ENCODE peak calls at places on chromosomes 5 and 9, in nine cellular contexts. One of them, this sample, is unnamed.

GRCh38 chr5:13944564-13945195 is at the start of gene DNAH5:
- DNase-seq in lower lobe of right lung: no peak
- DNase-seq in A549: no peak
- DNase-seq in CD8-positive, alpha-beta memory T cell: no peak
- DNase-seq in uterus: no peak
- DNase-seq in cardiac muscle cell: no peak
- DNase-seq in adrenal gland: no peak
- DNase-seq in body of pancreas: no peak
- DNase-seq in heart left ventricle: no peak
- DNase-seq in this sample: no peak

GRCh38 chr5:73376618-73377170 is 71.9 kb downstream of the FOXD1 start:
- DNase-seq in CD8-positive, alpha-beta memory T cell: no peak
- DNase-seq in heart left ventricle: no peak
- DNase-seq in A549: no peak
- DNase-seq in uterus: no peak
- DNase-seq in lower lobe of right lung: no peak
- DNase-seq in cardiac muscle cell: no peak
- DNase-seq in adrenal gland: no peak
- DNase-seq in body of pancreas: no peak
- DNase-seq in this sample: no peak

GRCh38 chr5:134792287-134792686 is 33.7 kb downstream of the DDX46 start:
- DNase-seq in uterus: no peak
- DNase-seq in adrenal gland: no peak
- DNase-seq in heart left ventricle: no peak
- DNase-seq in body of pancreas: no peak
- DNase-seq in lower lobe of right lung: no peak
- DNase-seq in cardiac muscle cell: no peak
- DNase-seq in CD8-positive, alpha-beta memory T cell: no peak
- DNase-seq in A549: no peak
- DNase-seq in this sample: no peak

GRCh38 chr5:138459311-138459710 is 6.0 kb upstream of the EGR1 start:
- DNase-seq in CD8-positive, alpha-beta memory T cell: peak; percentile 80
- DNase-seq in adrenal gland: no peak
- DNase-seq in uterus: no peak
- DNase-seq in cardiac muscle cell: no peak
- DNase-seq in heart left ventricle: peak; percentile 71
- DNase-seq in A549: no peak
- DNase-seq in lower lobe of right lung: peak; percentile 59
- DNase-seq in body of pancreas: no peak
- DNase-seq in this sample: peak; percentile 45

GRCh38 chr9:122252796-122253195 is 11.8 kb downstream of the RBM18 start:
- DNase-seq in A549: no peak
- DNase-seq in CD8-positive, alpha-beta memory T cell: no peak
- DNase-seq in adrenal gland: no peak
- DNase-seq in body of pancreas: no peak
- DNase-seq in lower lobe of right lung: no peak
- DNase-seq in cardiac muscle cell: no peak
- DNase-seq in uterus: no peak
- DNase-seq in heart left ventricle: peak; percentile 59
- DNase-seq in this sample: no peak

GRCh38 chr5:58505502-58505901 is 14.3 kb downstream of the GAPT start:
- DNase-seq in heart left ventricle: no peak
- DNase-seq in uterus: no peak
- DNase-seq in A549: no peak
- DNase-seq in adrenal gland: no peak
- DNase-seq in lower lobe of right lung: no peak
- DNase-seq in cardiac muscle cell: no peak
- DNase-seq in CD8-positive, alpha-beta memory T cell: no peak
- DNase-seq in body of pancreas: no peak
- DNase-seq in this sample: no peak

GRCh38 chr9:137619240-137620090 is 660 bp downstream of the EHMT1 start:
- DNase-seq in lower lobe of right lung: peak; percentile 58
- DNase-seq in A549: peak; percentile 46
- DNase-seq in cardiac muscle cell: peak; percentile 52
- DNase-seq in heart left ventricle: no peak
- DNase-seq in uterus: no peak
- DNase-seq in CD8-positive, alpha-beta memory T cell: peak; percentile 23
- DNase-seq in adrenal gland: peak; percentile 50
- DNase-seq in body of pancreas: peak; percentile 44
- DNase-seq in this sample: peak; percentile 28

GRCh38 chr5:11075010-11075860 is 314.2 kb upstream of the DAP start:
- DNase-seq in cardiac muscle cell: no peak
- DNase-seq in A549: no peak
- DNase-seq in body of pancreas: no peak
- DNase-seq in uterus: no peak
- DNase-seq in CD8-positive, alpha-beta memory T cell: no peak
- DNase-seq in lower lobe of right lung: no peak
- DNase-seq in heart left ventricle: no peak
- DNase-seq in adrenal gland: no peak
- DNase-seq in this sample: no peak

GRCh38 chr5:149358294-149358651 is 427 bp downstream of the PCYOX1L start:
- DNase-seq in uterus: peak; percentile 55
- DNase-seq in A549: no peak
- DNase-seq in lower lobe of right lung: peak; percentile 61
- DNase-seq in heart left ventricle: peak; percentile 48
- DNase-seq in body of pancreas: peak; percentile 51
- DNase-seq in adrenal gland: peak; percentile 56
- DNase-seq in CD8-positive, alpha-beta memory T cell: peak; percentile 29
- DNase-seq in cardiac muscle cell: peak; percentile 33
- DNase-seq in this sample: peak; percentile 36

DNA sequence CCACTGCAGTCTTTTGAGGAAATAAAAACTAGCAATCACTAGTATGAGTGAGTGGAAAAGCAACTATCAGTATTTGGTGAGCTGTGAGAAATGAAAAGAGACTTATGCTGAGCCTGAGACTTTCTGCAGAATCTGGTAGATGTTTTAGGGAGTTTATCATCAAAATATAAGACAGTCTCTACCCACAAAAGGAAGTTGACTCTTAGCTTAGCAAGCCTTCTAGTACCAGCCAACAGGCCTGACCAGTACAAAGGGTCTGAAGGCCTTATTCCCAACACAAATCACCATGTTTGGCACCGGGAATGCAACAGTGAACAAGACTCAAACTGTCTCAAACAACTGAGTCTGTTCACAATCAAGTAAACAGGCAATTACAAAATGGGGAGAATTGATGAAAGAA is 244.4 kb downstream of the CWC27 start:
- DNase-seq in cardiac muscle cell: no peak
- DNase-seq in uterus: no peak
- DNase-seq in heart left ventricle: no peak
- DNase-seq in lower lobe of right lung: no peak
- DNase-seq in adrenal gland: no peak
- DNase-seq in body of pancreas: no peak
- DNase-seq in A549: no peak
- DNase-seq in CD8-positive, alpha-beta memory T cell: no peak
- DNase-seq in this sample: no peak
- H3K4me1 ChIP-seq in cardiac muscle cell: peaks cover 25% of the 10 kb centered on the region
- H3K4me1 ChIP-seq in uterus: peaks cover 16% of the 10 kb centered on the region
- H3K4me1 ChIP-seq in heart left ventricle: no peaks in the 10 kb centered on the region
- H3K4me1 ChIP-seq in lower lobe of right lung: no peaks in the 10 kb centered on the region
- H3K4me1 ChIP-seq in adrenal gland: no peaks in the 10 kb centered on the region
- H3K4me1 ChIP-seq in body of pancreas: no peaks in the 10 kb centered on the region
- H3K4me1 ChIP-seq in A549: no peaks in the 10 kb centered on the region
- H3K4me1 ChIP-seq in CD8-positive, alpha-beta memory T cell: no peaks in the 10 kb centered on the region
- H3K4me1 ChIP-seq in this sample: no peaks in the 10 kb centered on the region

GRCh38 chr5:96434201-96434645 is 1.2 kb upstream of the PCSK1 start:
- DNase-seq in A549: peak; percentile 36
- DNase-seq in CD8-positive, alpha-beta memory T cell: no peak
- DNase-seq in uterus: no peak
- DNase-seq in adrenal gland: peak; percentile 67
- DNase-seq in cardiac muscle cell: peak; percentile 90
- DNase-seq in body of pancreas: peak; percentile 79
- DNase-seq in heart left ventricle: peak; percentile 56
- DNase-seq in lower lobe of right lung: peak; percentile 57
- DNase-seq in this sample: peak; percentile 77

GRCh38 chr5:96431376-96432244 is 1.4 kb downstream of the PCSK1 start:
- DNase-seq in cardiac muscle cell: no peak
- DNase-seq in uterus: no peak
- DNase-seq in lower lobe of right lung: no peak
- DNase-seq in body of pancreas: peak; percentile 23
- DNase-seq in CD8-positive, alpha-beta memory T cell: no peak
- DNase-seq in heart left ventricle: no peak
- DNase-seq in adrenal gland: no peak
- DNase-seq in A549: no peak
- DNase-seq in this sample: no peak

GRCh38 chr5:96427823-96428222 is 5.2 kb downstream of the PCSK1 start:
- DNase-seq in body of pancreas: no peak
- DNase-seq in heart left ventricle: no peak
- DNase-seq in uterus: no peak
- DNase-seq in cardiac muscle cell: peak; percentile 48
- DNase-seq in A549: no peak
- DNase-seq in CD8-positive, alpha-beta memory T cell: no peak
- DNase-seq in lower lobe of right lung: no peak
- DNase-seq in adrenal gland: no peak
- DNase-seq in this sample: no peak

GRCh38 chr5:96433066-96433447 is at the start of gene PCSK1:
- DNase-seq in CD8-positive, alpha-beta memory T cell: no peak
- DNase-seq in body of pancreas: peak; percentile 20
- DNase-seq in uterus: no peak
- DNase-seq in heart left ventricle: no peak
- DNase-seq in cardiac muscle cell: no peak
- DNase-seq in A549: no peak
- DNase-seq in adrenal gland: no peak
- DNase-seq in lower lobe of right lung: no peak
- DNase-seq in this sample: no peak

GRCh38 chr5:96432245-96433065 is 593 bp downstream of the PCSK1 start:
- DNase-seq in cardiac muscle cell: no peak
- DNase-seq in lower lobe of right lung: no peak
- DNase-seq in body of pancreas: peak; percentile 27
- DNase-seq in A549: no peak
- DNase-seq in adrenal gland: no peak
- DNase-seq in heart left ventricle: no peak
- DNase-seq in uterus: no peak
- DNase-seq in CD8-positive, alpha-beta memory T cell: no peak
- DNase-seq in this sample: no peak
- H3K27ac ChIP-seq in cardiac muscle cell: no peak overlapping the region
- H3K27ac ChIP-seq in lower lobe of right lung: no peak overlapping the region
- H3K27ac ChIP-seq in body of pancreas: no peak overlapping the region
- H3K27ac ChIP-seq in A549: no peak overlapping the region
- H3K27ac ChIP-seq in adrenal gland: no peak overlapping the region
- H3K27ac ChIP-seq in heart left ventricle: no peak overlapping the region
- H3K27ac ChIP-seq in uterus: no peak overlapping the region
- H3K27ac ChIP-seq in CD8-positive, alpha-beta memory T cell: no peak overlapping the region
- H3K27ac ChIP-seq in this sample: no peak overlapping the region

GRCh38 chr9:34119713-34120112 is 6.8 kb downstream of the DCAF12 start:
- DNase-seq in cardiac muscle cell: no peak
- DNase-seq in uterus: no peak
- DNase-seq in CD8-positive, alpha-beta memory T cell: no peak
- DNase-seq in lower lobe of right lung: no peak
- DNase-seq in A549: no peak
- DNase-seq in heart left ventricle: no peak
- DNase-seq in adrenal gland: no peak
- DNase-seq in body of pancreas: no peak
- DNase-seq in this sample: no peak

GRCh38 chr9:34124923-34125322 is 1.6 kb downstream of the DCAF12 start:
- DNase-seq in adrenal gland: no peak
- DNase-seq in cardiac muscle cell: no peak
- DNase-seq in uterus: no peak
- DNase-seq in body of pancreas: no peak
- DNase-seq in heart left ventricle: no peak
- DNase-seq in CD8-positive, alpha-beta memory T cell: no peak
- DNase-seq in lower lobe of right lung: no peak
- DNase-seq in A549: no peak
- DNase-seq in this sample: no peak

GRCh38 chr9:34124103-34124502 is 2.4 kb downstream of the DCAF12 start:
- DNase-seq in CD8-positive, alpha-beta memory T cell: no peak
- DNase-seq in lower lobe of right lung: no peak
- DNase-seq in cardiac muscle cell: no peak
- DNase-seq in body of pancreas: no peak
- DNase-seq in A549: no peak
- DNase-seq in uterus: no peak
- DNase-seq in adrenal gland: no peak
- DNase-seq in heart left ventricle: no peak
- DNase-seq in this sample: no peak

GRCh38 chr9:34123682-34124081 is 2.8 kb downstream of the DCAF12 start:
- DNase-seq in lower lobe of right lung: peak; percentile 60
- DNase-seq in A549: no peak
- DNase-seq in heart left ventricle: peak; percentile 31
- DNase-seq in uterus: no peak
- DNase-seq in adrenal gland: peak; percentile 63
- DNase-seq in CD8-positive, alpha-beta memory T cell: no peak
- DNase-seq in cardiac muscle cell: no peak
- DNase-seq in body of pancreas: peak; percentile 10
- DNase-seq in this sample: peak; percentile 45

GRCh38 chr9:34121996-34122395 is 4.5 kb downstream of the DCAF12 start:
- DNase-seq in body of pancreas: no peak
- DNase-seq in adrenal gland: no peak
- DNase-seq in A549: no peak
- DNase-seq in lower lobe of right lung: no peak
- DNase-seq in CD8-positive, alpha-beta memory T cell: no peak
- DNase-seq in cardiac muscle cell: no peak
- DNase-seq in uterus: no peak
- DNase-seq in heart left ventricle: no peak
- DNase-seq in this sample: no peak
- H3K4me1 ChIP-seq in body of pancreas: peaks cover 38% of the 10 kb centered on the region
- H3K4me1 ChIP-seq in adrenal gland: peaks cover 45% of the 10 kb centered on the region
- H3K4me1 ChIP-seq in A549: peaks cover 23% of the 10 kb centered on the region
- H3K4me1 ChIP-seq in lower lobe of right lung: peaks cover 48% of the 10 kb centered on the region
- H3K4me1 ChIP-seq in CD8-positive, alpha-beta memory T cell: peaks cover 30% of the 10 kb centered on the region
- H3K4me1 ChIP-seq in cardiac muscle cell: peaks cover 14% of the 10 kb centered on the region
- H3K4me1 ChIP-seq in uterus: peaks cover 7% of the 10 kb centered on the region
- H3K4me1 ChIP-seq in heart left ventricle: peaks cover 12% of the 10 kb centered on the region
- H3K4me1 ChIP-seq in this sample: peaks cover 21% of the 10 kb centered on the region

DNA sequence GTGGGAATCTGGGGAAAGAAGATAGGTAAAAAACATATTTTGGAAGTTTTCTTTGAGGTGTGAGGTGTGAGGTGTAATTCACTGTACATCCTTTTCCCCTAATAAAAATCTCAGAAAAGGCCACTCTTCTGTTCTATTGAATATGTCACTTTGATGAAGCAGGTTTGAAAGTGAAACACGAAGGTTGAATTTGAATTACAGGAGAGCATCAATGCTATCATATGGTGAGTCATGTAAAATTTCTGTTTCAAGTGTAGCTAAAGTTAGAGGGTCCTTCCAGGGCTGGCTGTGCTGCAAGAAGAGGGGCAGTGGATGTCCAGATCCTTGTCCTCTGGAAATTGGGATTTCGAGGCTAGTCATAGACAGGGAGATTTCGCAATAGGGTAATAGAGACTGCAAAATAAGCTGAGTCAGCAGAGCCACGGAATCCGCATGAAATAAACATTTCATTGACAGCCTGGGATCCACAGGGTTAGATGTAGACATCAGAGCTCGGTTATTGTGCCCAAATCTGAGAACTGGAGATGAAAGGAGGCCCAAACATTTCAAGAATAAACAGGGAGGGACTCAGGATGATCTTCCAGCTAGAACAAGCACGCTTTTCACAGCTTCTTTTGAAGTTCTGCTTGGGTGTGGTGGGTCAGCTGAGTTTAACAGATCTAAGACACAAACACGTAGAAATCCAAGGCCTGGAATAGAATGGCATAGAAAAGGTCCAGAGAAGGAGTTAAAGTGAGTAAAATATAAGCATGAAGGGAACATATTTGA is 194.4 kb upstream of the CDKN2B start:
- DNase-seq in uterus: no peak
- DNase-seq in body of pancreas: no peak
- DNase-seq in heart left ventricle: no peak
- DNase-seq in lower lobe of right lung: no peak
- DNase-seq in cardiac muscle cell: no peak
- DNase-seq in A549: no peak
- DNase-seq in adrenal gland: no peak
- DNase-seq in CD8-positive, alpha-beta memory T cell: no peak
- DNase-seq in this sample: peak; percentile 29
- H3K27ac ChIP-seq in uterus: no peak overlapping the region
- H3K27ac ChIP-seq in body of pancreas: no peak overlapping the region
- H3K27ac ChIP-seq in heart left ventricle: no peak overlapping the region
- H3K27ac ChIP-seq in lower lobe of right lung: no peak overlapping the region
- H3K27ac ChIP-seq in cardiac muscle cell: no peak overlapping the region
- H3K27ac ChIP-seq in A549: peak overlapping the region; percentile 54
- H3K27ac ChIP-seq in adrenal gland: no peak overlapping the region
- H3K27ac ChIP-seq in CD8-positive, alpha-beta memory T cell: no peak overlapping the region
- H3K27ac ChIP-seq in this sample: no peak overlapping the region

This sample was measured in MM.1S.